ENCODE peak calls at places on chromosomes 11 and 22, in five cellular contexts. One of them, this sample, is unnamed.

GRCh38 chr22:50274311-50274710 is 4.1 kb upstream of the MAPK11 start:
- DNase-seq in NCI-H1930: peak; percentile 42
- DNase-seq in A549: peak; percentile 70
- DNase-seq in right lobe of liver: peak; percentile 55
- DNase-seq in fibroblast of pulmonary artery: peak; percentile 67
- DNase-seq in this sample: peak; percentile 38

GRCh38 chr11:64920124-64920523 is 3.1 kb upstream of the ATG2A start:
- DNase-seq in NCI-H1930: no peak
- DNase-seq in right lobe of liver: no peak
- DNase-seq in fibroblast of pulmonary artery: no peak
- DNase-seq in A549: no peak
- DNase-seq in this sample: no peak

GRCh38 chr11:102553835-102554282 is 23.3 kb upstream of the MMP7 start:
- DNase-seq in right lobe of liver: no peak
- DNase-seq in A549: peak; percentile 87
- DNase-seq in NCI-H1930: no peak
- DNase-seq in fibroblast of pulmonary artery: no peak
- DNase-seq in this sample: no peak

GRCh38 chr11:113896156-113896879 is 8.3 kb upstream of the HTR3B start:
- DNase-seq in A549: peak; percentile 22
- DNase-seq in NCI-H1930: no peak
- DNase-seq in fibroblast of pulmonary artery: peak; percentile 53
- DNase-seq in right lobe of liver: peak; percentile 30
- DNase-seq in this sample: peak; percentile 31

GRCh38 chr11:23257088-23257487 is 396.8 kb upstream of the CCDC179 start:
- DNase-seq in A549: no peak
- DNase-seq in right lobe of liver: no peak
- DNase-seq in NCI-H1930: no peak
- DNase-seq in fibroblast of pulmonary artery: no peak
- DNase-seq in this sample: no peak

GRCh38 chr11:102046841-102047240 is 396 bp upstream of the CFAP300 start:
- DNase-seq in right lobe of liver: no peak
- DNase-seq in fibroblast of pulmonary artery: peak; percentile 21
- DNase-seq in A549: no peak
- DNase-seq in NCI-H1930: no peak
- DNase-seq in this sample: no peak

GRCh38 chr11:112632866-112633505 is 328.2 kb upstream of the NCAM1 start:
- DNase-seq in right lobe of liver: no peak
- DNase-seq in NCI-H1930: no peak
- DNase-seq in A549: no peak
- DNase-seq in fibroblast of pulmonary artery: no peak
- DNase-seq in this sample: no peak

GRCh38 chr11:118621071-118621815 is 13.8 kb downstream of the PHLDB1 start:
- DNase-seq in NCI-H1930: peak; percentile 59
- DNase-seq in right lobe of liver: peak; percentile 73
- DNase-seq in A549: no peak
- DNase-seq in fibroblast of pulmonary artery: peak; percentile 90
- DNase-seq in this sample: peak; percentile 89

GRCh38 chr11:6475936-6476335 is 2.2 kb upstream of the TRIM3 start:
- DNase-seq in A549: no peak
- DNase-seq in fibroblast of pulmonary artery: no peak
- DNase-seq in NCI-H1930: no peak
- DNase-seq in right lobe of liver: no peak
- DNase-seq in this sample: no peak

GRCh38 chr11:88384678-88385015 is 47.1 kb upstream of the CTSC start:
- DNase-seq in NCI-H1930: no peak
- DNase-seq in A549: peak; percentile 11
- DNase-seq in right lobe of liver: no peak
- DNase-seq in fibroblast of pulmonary artery: peak; percentile 54
- DNase-seq in this sample: no peak

GRCh38 chr22:45903355-45904149 is 73.4 kb downstream of the WNT7B start:
- DNase-seq in A549: no peak
- DNase-seq in right lobe of liver: no peak
- DNase-seq in NCI-H1930: no peak
- DNase-seq in fibroblast of pulmonary artery: peak; percentile 49
- DNase-seq in this sample: no peak

GRCh38 chr11:69245491-69246345 is 48.2 kb upstream of the MYEOV start:
- DNase-seq in right lobe of liver: no peak
- DNase-seq in NCI-H1930: no peak
- DNase-seq in A549: no peak
- DNase-seq in fibroblast of pulmonary artery: no peak
- DNase-seq in this sample: no peak

GRCh38 chr22:44969817-44970216 is 40.0 kb downstream of the PHF21B start:
- DNase-seq in A549: no peak
- DNase-seq in fibroblast of pulmonary artery: no peak
- DNase-seq in NCI-H1930: no peak
- DNase-seq in right lobe of liver: no peak
- DNase-seq in this sample: no peak

GRCh38 chr11:1194231-1194976 is 28.5 kb upstream of the MUC5B start:
- DNase-seq in fibroblast of pulmonary artery: no peak
- DNase-seq in right lobe of liver: peak; percentile 7
- DNase-seq in NCI-H1930: no peak
- DNase-seq in A549: no peak
- DNase-seq in this sample: no peak

GRCh38 chr11:100753144-100753543 is 66.1 kb downstream of the ARHGAP42 start:
- DNase-seq in fibroblast of pulmonary artery: no peak
- DNase-seq in right lobe of liver: no peak
- DNase-seq in NCI-H1930: no peak
- DNase-seq in A549: no peak
- DNase-seq in this sample: no peak

GRCh38 chr11:76849376-76849775 is 11.3 kb upstream of the ACER3 start:
- DNase-seq in fibroblast of pulmonary artery: no peak
- DNase-seq in right lobe of liver: no peak
- DNase-seq in A549: no peak
- DNase-seq in NCI-H1930: no peak
- DNase-seq in this sample: no peak

GRCh38 chr11:78961938-78962701 is 387.5 kb upstream of the NARS2 start:
- DNase-seq in NCI-H1930: peak; percentile 47
- DNase-seq in fibroblast of pulmonary artery: peak; percentile 28
- DNase-seq in right lobe of liver: no peak
- DNase-seq in A549: no peak
- DNase-seq in this sample: peak; percentile 53

GRCh38 chr11:12448131-12448939 is 71.0 kb downstream of the PARVA start:
- DNase-seq in A549: no peak
- DNase-seq in NCI-H1930: no peak
- DNase-seq in fibroblast of pulmonary artery: no peak
- DNase-seq in right lobe of liver: no peak
- DNase-seq in this sample: no peak

GRCh38 chr11:15073361-15074205 is at the start of gene CALCB:
- DNase-seq in NCI-H1930: peak; percentile 75
- DNase-seq in A549: peak; percentile 8
- DNase-seq in right lobe of liver: no peak
- DNase-seq in fibroblast of pulmonary artery: peak; percentile 17
- DNase-seq in this sample: no peak

GRCh38 chr22:19884161-19884953 is 29.7 kb upstream of the GNB1L start:
- DNase-seq in right lobe of liver: peak; percentile 14
- DNase-seq in NCI-H1930: no peak
- DNase-seq in A549: no peak
- DNase-seq in fibroblast of pulmonary artery: no peak
- DNase-seq in this sample: no peak

GRCh38 chr11:67407700-67408163 is 3.8 kb downstream of the TBC1D10C start:
- DNase-seq in A549: no peak
- DNase-seq in fibroblast of pulmonary artery: no peak
- DNase-seq in right lobe of liver: no peak
- DNase-seq in NCI-H1930: no peak
- DNase-seq in this sample: no peak

GRCh38 chr11:61142424-61142823 is 18.8 kb downstream of the VPS37C start:
- DNase-seq in fibroblast of pulmonary artery: no peak
- DNase-seq in A549: no peak
- DNase-seq in right lobe of liver: no peak
- DNase-seq in NCI-H1930: no peak
- DNase-seq in this sample: no peak

GRCh38 chr22:44392446-44392921 is 79.7 kb upstream of the SHISAL1 start:
- DNase-seq in fibroblast of pulmonary artery: no peak
- DNase-seq in NCI-H1930: no peak
- DNase-seq in right lobe of liver: no peak
- DNase-seq in A549: no peak
- DNase-seq in this sample: no peak

GRCh38 chr22:37229012-37229804 is 14.9 kb downstream of the RAC2 start:
- DNase-seq in right lobe of liver: no peak
- DNase-seq in A549: peak; percentile 41
- DNase-seq in fibroblast of pulmonary artery: peak; percentile 90
- DNase-seq in NCI-H1930: no peak
- DNase-seq in this sample: no peak

GRCh38 chr11:121443688-121444275 is 8.3 kb upstream of the SORL1 start:
- DNase-seq in A549: no peak
- DNase-seq in NCI-H1930: no peak
- DNase-seq in right lobe of liver: no peak
- DNase-seq in fibroblast of pulmonary artery: no peak
- DNase-seq in this sample: no peak

GRCh38 chr22:44380716-44381500 is 68.2 kb upstream of the SHISAL1 start:
- DNase-seq in fibroblast of pulmonary artery: no peak
- DNase-seq in NCI-H1930: no peak
- DNase-seq in right lobe of liver: peak; percentile 7
- DNase-seq in A549: no peak
- DNase-seq in this sample: peak; percentile 4

GRCh38 chr22:46576556-46577351 is 39.3 kb upstream of the CELSR1 start:
- DNase-seq in right lobe of liver: peak; percentile 69
- DNase-seq in NCI-H1930: peak; percentile 74
- DNase-seq in fibroblast of pulmonary artery: peak; percentile 46
- DNase-seq in A549: no peak
- DNase-seq in this sample: no peak

GRCh38 chr11:129930306-129930705 is 34.9 kb upstream of the NFRKB start:
- DNase-seq in A549: no peak
- DNase-seq in NCI-H1930: no peak
- DNase-seq in fibroblast of pulmonary artery: no peak
- DNase-seq in right lobe of liver: no peak
- DNase-seq in this sample: no peak

GRCh38 chr11:14308114-14308896 is 50.7 kb downstream of the RRAS2 start:
- DNase-seq in fibroblast of pulmonary artery: peak; percentile 66
- DNase-seq in A549: peak; percentile 66
- DNase-seq in NCI-H1930: no peak
- DNase-seq in right lobe of liver: no peak
- DNase-seq in this sample: no peak

GRCh38 chr11:74559110-74559933 is 33.1 kb upstream of the POLD3 start:
- DNase-seq in A549: no peak
- DNase-seq in NCI-H1930: no peak
- DNase-seq in right lobe of liver: peak; percentile 29
- DNase-seq in fibroblast of pulmonary artery: peak; percentile 24
- DNase-seq in this sample: no peak

GRCh38 chr11:79440451-79441158 is at the start of gene TENM4:
- DNase-seq in fibroblast of pulmonary artery: peak; percentile 67
- DNase-seq in A549: peak; percentile 28
- DNase-seq in NCI-H1930: peak; percentile 85
- DNase-seq in right lobe of liver: peak; percentile 28
- DNase-seq in this sample: peak; percentile 69

GRCh38 chr22:49321477-49322055 is 506.1 kb downstream of the BRD1 start:
- DNase-seq in right lobe of liver: peak; percentile 17
- DNase-seq in A549: no peak
- DNase-seq in NCI-H1930: no peak
- DNase-seq in fibroblast of pulmonary artery: no peak
- DNase-seq in this sample: no peak

GRCh38 chr22:38218661-38219331 is 17.0 kb downstream of the MAFF start:
- DNase-seq in fibroblast of pulmonary artery: peak; percentile 96
- DNase-seq in A549: peak; percentile 87
- DNase-seq in NCI-H1930: no peak
- DNase-seq in right lobe of liver: peak; percentile 91
- DNase-seq in this sample: no peak

GRCh38 chr11:19162946-19163345 is 38.8 kb downstream of the CSRP3 start:
- DNase-seq in A549: no peak
- DNase-seq in NCI-H1930: no peak
- DNase-seq in fibroblast of pulmonary artery: no peak
- DNase-seq in right lobe of liver: no peak
- DNase-seq in this sample: no peak

GRCh38 chr22:29707471-29707870 is 12.3 kb upstream of the CABP7 start:
- DNase-seq in A549: no peak
- DNase-seq in NCI-H1930: no peak
- DNase-seq in right lobe of liver: no peak
- DNase-seq in fibroblast of pulmonary artery: no peak
- DNase-seq in this sample: no peak

GRCh38 chr11:70732493-70733206 is 334.3 kb downstream of the CTTN start:
- DNase-seq in fibroblast of pulmonary artery: no peak
- DNase-seq in NCI-H1930: no peak
- DNase-seq in right lobe of liver: no peak
- DNase-seq in A549: no peak
- DNase-seq in this sample: no peak

GRCh38 chr22:19728271-19728670 is 4.9 kb downstream of the GP1BB start:
- DNase-seq in A549: no peak
- DNase-seq in NCI-H1930: no peak
- DNase-seq in right lobe of liver: no peak
- DNase-seq in fibroblast of pulmonary artery: no peak
- DNase-seq in this sample: no peak

GRCh38 chr11:130180491-130180890 is 20.9 kb downstream of the ST14 start:
- DNase-seq in NCI-H1930: no peak
- DNase-seq in A549: no peak
- DNase-seq in right lobe of liver: no peak
- DNase-seq in fibroblast of pulmonary artery: peak; percentile 16
- DNase-seq in this sample: no peak

GRCh38 chr11:66224226-66224850 is 44.1 kb upstream of the RAB1B start:
- DNase-seq in A549: no peak
- DNase-seq in right lobe of liver: no peak
- DNase-seq in NCI-H1930: no peak
- DNase-seq in fibroblast of pulmonary artery: no peak
- DNase-seq in this sample: no peak

GRCh38 chr11:46999217-46999616 is 62.7 kb downstream of the CSTPP1 start:
- DNase-seq in A549: no peak
- DNase-seq in right lobe of liver: no peak
- DNase-seq in NCI-H1930: no peak
- DNase-seq in fibroblast of pulmonary artery: no peak
- DNase-seq in this sample: no peak

This sample was measured in midbrain.